ENCODE peak calls at places on chromosomes 6 and 20, in nine cellular contexts. One of them, this sample, is unnamed. For H3K4me1, the result is how much of the 10 kb centered on the place peaks cover.

GRCh38 chr6:2931055-2931454 is 27.9 kb upstream of the SERPINB9 start:
- DNase-seq in body of pancreas: no peak
- DNase-seq in pancreas: no peak
- DNase-seq in DND-41: no peak
- DNase-seq in A549: no peak
- DNase-seq in tibial artery: no peak
- DNase-seq in esophagus squamous epithelium: no peak
- DNase-seq in tibial nerve: no peak
- DNase-seq in prostate gland: no peak
- DNase-seq in this sample: no peak

GRCh38 chr20:20457392-20458126 is 89.7 kb downstream of the INSM1 start:
- DNase-seq in body of pancreas: no peak
- DNase-seq in pancreas: no peak
- DNase-seq in DND-41: no peak
- DNase-seq in A549: no peak
- DNase-seq in tibial artery: no peak
- DNase-seq in esophagus squamous epithelium: no peak
- DNase-seq in tibial nerve: no peak
- DNase-seq in prostate gland: no peak
- DNase-seq in this sample: no peak

GRCh38 chr20:1702288-1702687 is 44.7 kb upstream of the SIRPG start:
- DNase-seq in body of pancreas: no peak
- DNase-seq in pancreas: no peak
- DNase-seq in DND-41: peak
- DNase-seq in A549: no peak
- DNase-seq in tibial artery: no peak
- DNase-seq in esophagus squamous epithelium: no peak
- DNase-seq in tibial nerve: no peak
- DNase-seq in prostate gland: no peak
- DNase-seq in this sample: no peak

GRCh38 chr20:23078994-23079364 is 7.1 kb downstream of the CD93 start:
- DNase-seq in body of pancreas: no peak
- DNase-seq in pancreas: no peak
- DNase-seq in DND-41: no peak
- DNase-seq in A549: peak
- DNase-seq in tibial artery: no peak
- DNase-seq in esophagus squamous epithelium: no peak
- DNase-seq in tibial nerve: no peak
- DNase-seq in prostate gland: no peak
- DNase-seq in this sample: no peak

GRCh38 chr6:36797055-36797454 is 42.2 kb downstream of the CPNE5 start:
- DNase-seq in body of pancreas: no peak
- DNase-seq in pancreas: no peak
- DNase-seq in DND-41: no peak
- DNase-seq in A549: no peak
- DNase-seq in tibial artery: no peak
- DNase-seq in esophagus squamous epithelium: no peak
- DNase-seq in tibial nerve: no peak
- DNase-seq in prostate gland: no peak
- DNase-seq in this sample: no peak

GRCh38 chr6:2986722-2987196 is 12.9 kb upstream of the NQO2 start:
- DNase-seq in body of pancreas: no peak
- DNase-seq in pancreas: no peak
- DNase-seq in DND-41: no peak
- DNase-seq in A549: no peak
- DNase-seq in tibial artery: no peak
- DNase-seq in esophagus squamous epithelium: no peak
- DNase-seq in tibial nerve: no peak
- DNase-seq in prostate gland: no peak
- DNase-seq in this sample: no peak

GRCh38 chr6:163585932-163586437 is 171.5 kb downstream of the QKI start:
- DNase-seq in body of pancreas: no peak
- DNase-seq in pancreas: no peak
- DNase-seq in DND-41: no peak
- DNase-seq in A549: peak
- DNase-seq in tibial artery: peak
- DNase-seq in esophagus squamous epithelium: no peak
- DNase-seq in tibial nerve: peak
- DNase-seq in prostate gland: no peak
- DNase-seq in this sample: peak

GRCh38 chr20:18527339-18527738 is 19.6 kb downstream of the SEC23B start:
- DNase-seq in body of pancreas: no peak
- DNase-seq in pancreas: no peak
- DNase-seq in DND-41: no peak
- DNase-seq in A549: no peak
- DNase-seq in tibial artery: no peak
- DNase-seq in esophagus squamous epithelium: no peak
- DNase-seq in tibial nerve: no peak
- DNase-seq in prostate gland: no peak
- DNase-seq in this sample: no peak

GRCh38 chr6:116034327-116034726 is 26.4 kb downstream of the FRK start:
- DNase-seq in body of pancreas: no peak
- DNase-seq in pancreas: no peak
- DNase-seq in DND-41: no peak
- DNase-seq in A549: peak
- DNase-seq in tibial artery: no peak
- DNase-seq in esophagus squamous epithelium: no peak
- DNase-seq in tibial nerve: no peak
- DNase-seq in prostate gland: no peak
- DNase-seq in this sample: no peak

GRCh38 chr20:10954137-10954840 is 280.5 kb upstream of the JAG1 start:
- DNase-seq in body of pancreas: peak
- DNase-seq in pancreas: peak
- DNase-seq in DND-41: no peak
- DNase-seq in A549: peak
- DNase-seq in tibial artery: no peak
- DNase-seq in esophagus squamous epithelium: no peak
- DNase-seq in tibial nerve: no peak
- DNase-seq in prostate gland: peak
- DNase-seq in this sample: no peak

GRCh38 chr20:32509639-32510066 is 75.5 kb downstream of the NOL4L start:
- DNase-seq in body of pancreas: no peak
- DNase-seq in pancreas: no peak
- DNase-seq in DND-41: peak
- DNase-seq in A549: peak
- DNase-seq in tibial artery: no peak
- DNase-seq in esophagus squamous epithelium: no peak
- DNase-seq in tibial nerve: no peak
- DNase-seq in prostate gland: peak
- DNase-seq in this sample: no peak

GRCh38 chr6:144585217-144585814 is 300.2 kb downstream of the UTRN start:
- DNase-seq in body of pancreas: no peak
- DNase-seq in pancreas: no peak
- DNase-seq in DND-41: peak
- DNase-seq in A549: peak
- DNase-seq in tibial artery: no peak
- DNase-seq in esophagus squamous epithelium: no peak
- DNase-seq in tibial nerve: no peak
- DNase-seq in prostate gland: no peak
- DNase-seq in this sample: no peak

GRCh38 chr6:45105170-45105820 is 222.8 kb upstream of the RUNX2 start:
- DNase-seq in body of pancreas: no peak
- DNase-seq in pancreas: no peak
- DNase-seq in DND-41: no peak
- DNase-seq in A549: no peak
- DNase-seq in tibial artery: no peak
- DNase-seq in esophagus squamous epithelium: no peak
- DNase-seq in tibial nerve: no peak
- DNase-seq in prostate gland: no peak
- DNase-seq in this sample: no peak

GRCh38 chr6:137315081-137315480 is 95.9 kb upstream of the IFNGR1 start:
- DNase-seq in body of pancreas: no peak
- DNase-seq in pancreas: no peak
- DNase-seq in DND-41: no peak
- DNase-seq in A549: no peak
- DNase-seq in tibial artery: no peak
- DNase-seq in esophagus squamous epithelium: no peak
- DNase-seq in tibial nerve: no peak
- DNase-seq in prostate gland: no peak
- DNase-seq in this sample: no peak

GRCh38 chr20:2080532-2081224 is 20.9 kb upstream of the STK35 start:
- DNase-seq in body of pancreas: no peak
- DNase-seq in pancreas: no peak
- DNase-seq in DND-41: no peak
- DNase-seq in A549: no peak
- DNase-seq in tibial artery: no peak
- DNase-seq in esophagus squamous epithelium: no peak
- DNase-seq in tibial nerve: no peak
- DNase-seq in prostate gland: no peak
- DNase-seq in this sample: no peak

GRCh38 chr20:51541189-51542032 is 1.1 kb downstream of the NFATC2 start:
- DNase-seq in body of pancreas: peak
- DNase-seq in pancreas: peak
- DNase-seq in DND-41: peak
- DNase-seq in A549: no peak
- DNase-seq in tibial artery: peak
- DNase-seq in esophagus squamous epithelium: no peak
- DNase-seq in tibial nerve: peak
- DNase-seq in prostate gland: peak
- DNase-seq in this sample: peak

GRCh38 chr6:111781055-111781708 is 92.1 kb downstream of the FYN start:
- DNase-seq in body of pancreas: no peak
- DNase-seq in pancreas: no peak
- DNase-seq in DND-41: no peak
- DNase-seq in A549: no peak
- DNase-seq in tibial artery: no peak
- DNase-seq in esophagus squamous epithelium: no peak
- DNase-seq in tibial nerve: no peak
- DNase-seq in prostate gland: no peak
- DNase-seq in this sample: no peak

GRCh38 chr6:111788779-111789276 is 84.4 kb downstream of the FYN start:
- DNase-seq in body of pancreas: no peak
- DNase-seq in pancreas: no peak
- DNase-seq in DND-41: no peak
- DNase-seq in A549: no peak
- DNase-seq in tibial artery: no peak
- DNase-seq in esophagus squamous epithelium: no peak
- DNase-seq in tibial nerve: no peak
- DNase-seq in prostate gland: no peak
- DNase-seq in this sample: no peak

GRCh38 chr6:9397981-9398559 is 962.7 kb upstream of the SLC35B3 start:
- DNase-seq in body of pancreas: peak
- DNase-seq in pancreas: peak
- DNase-seq in DND-41: no peak
- DNase-seq in A549: peak
- DNase-seq in tibial artery: no peak
- DNase-seq in esophagus squamous epithelium: no peak
- DNase-seq in tibial nerve: no peak
- DNase-seq in prostate gland: peak
- DNase-seq in this sample: peak

GRCh38 chr20:47220161-47220582 is 136.3 kb downstream of the ZMYND8 start:
- DNase-seq in body of pancreas: peak
- DNase-seq in pancreas: no peak
- DNase-seq in DND-41: peak
- DNase-seq in A549: peak
- DNase-seq in tibial artery: no peak
- DNase-seq in esophagus squamous epithelium: no peak
- DNase-seq in tibial nerve: no peak
- DNase-seq in prostate gland: no peak
- DNase-seq in this sample: no peak

DNA sequence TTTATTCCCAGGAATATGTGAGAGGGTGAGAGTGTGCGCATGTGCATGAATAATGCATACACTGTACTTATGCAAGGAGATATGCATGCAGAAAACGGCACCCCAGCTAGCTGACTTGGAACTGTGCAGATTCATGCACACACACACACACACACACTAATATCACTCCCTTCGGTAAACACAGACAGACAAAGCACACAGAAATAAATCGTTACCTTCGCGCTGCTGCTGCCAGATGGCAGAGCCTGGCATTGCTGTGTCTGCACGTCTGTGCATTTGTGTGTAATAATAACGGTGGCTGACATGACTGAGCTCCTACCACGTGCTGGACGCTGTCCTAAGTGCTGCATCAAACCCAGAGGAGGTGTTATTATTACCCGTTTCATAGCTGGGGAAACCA is 36.8 kb downstream of the PREX1 start:
- DNase-seq in body of pancreas: peak
- DNase-seq in pancreas: no peak
- DNase-seq in DND-41: no peak
- DNase-seq in A549: peak
- DNase-seq in tibial artery: no peak
- DNase-seq in esophagus squamous epithelium: no peak
- DNase-seq in tibial nerve: no peak
- DNase-seq in prostate gland: peak
- DNase-seq in this sample: no peak
- TF ChIP-seq CTCF in body of pancreas: peak
- TF ChIP-seq CTCF in pancreas: no peak
- TF ChIP-seq CTCF in DND-41: peak
- TF ChIP-seq CTCF in A549: no peak
- TF ChIP-seq CTCF in tibial artery: no peak
- TF ChIP-seq CTCF in esophagus squamous epithelium: no peak
- TF ChIP-seq CTCF in tibial nerve: no peak
- TF ChIP-seq CTCF in prostate gland: no peak
- TF ChIP-seq CTCF in this sample: no peak

DNA sequence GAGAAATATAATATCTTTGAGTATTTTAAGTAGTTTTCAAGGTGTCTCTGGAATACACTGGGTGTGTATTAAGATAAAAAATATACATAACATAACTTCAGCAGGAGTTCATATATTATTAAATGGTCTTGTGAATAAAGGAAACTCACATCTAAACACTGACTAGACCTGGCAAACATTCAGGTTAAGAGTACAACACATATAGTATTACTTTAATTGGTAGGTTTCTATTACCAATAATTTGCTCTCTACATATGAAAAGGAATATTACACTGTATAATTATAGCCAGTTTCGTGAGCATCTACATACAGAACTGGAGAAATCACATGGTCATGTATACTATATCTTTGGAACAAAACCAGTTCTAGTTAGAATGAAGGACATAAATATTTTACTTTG is 8.7 kb downstream of the NCOA5 start:
- DNase-seq in body of pancreas: no peak
- DNase-seq in pancreas: no peak
- DNase-seq in DND-41: no peak
- DNase-seq in A549: no peak
- DNase-seq in tibial artery: no peak
- DNase-seq in esophagus squamous epithelium: no peak
- DNase-seq in tibial nerve: no peak
- DNase-seq in prostate gland: no peak
- DNase-seq in this sample: no peak
- H3K27ac ChIP-seq in body of pancreas: no peak
- H3K27ac ChIP-seq in pancreas: no peak
- H3K27ac ChIP-seq in DND-41: no peak
- H3K27ac ChIP-seq in A549: no peak
- H3K27ac ChIP-seq in tibial artery: no peak
- H3K27ac ChIP-seq in esophagus squamous epithelium: no peak
- H3K27ac ChIP-seq in tibial nerve: no peak
- H3K27ac ChIP-seq in prostate gland: no peak
- H3K27ac ChIP-seq in this sample: no peak

GRCh38 chr6:37821449-37821848 is 1.9 kb downstream of the ZFAND3 start:
- DNase-seq in body of pancreas: no peak
- DNase-seq in pancreas: no peak
- DNase-seq in DND-41: no peak
- DNase-seq in A549: no peak
- DNase-seq in tibial artery: no peak
- DNase-seq in esophagus squamous epithelium: no peak
- DNase-seq in tibial nerve: no peak
- DNase-seq in prostate gland: no peak
- DNase-seq in this sample: no peak
- H3K4me1 ChIP-seq in body of pancreas: half or more
- H3K4me1 ChIP-seq in pancreas: under half
- H3K4me1 ChIP-seq in DND-41: under half
- H3K4me1 ChIP-seq in A549: under half
- H3K4me1 ChIP-seq in tibial artery: under half
- H3K4me1 ChIP-seq in esophagus squamous epithelium: under half
- H3K4me1 ChIP-seq in tibial nerve: under half
- H3K4me1 ChIP-seq in prostate gland: under half
- H3K4me1 ChIP-seq in this sample: half or more

GRCh38 chr6:8059129-8059528 is 5.1 kb downstream of the BLOC1S5 start:
- DNase-seq in body of pancreas: no peak
- DNase-seq in pancreas: no peak
- DNase-seq in DND-41: no peak
- DNase-seq in A549: peak
- DNase-seq in tibial artery: no peak
- DNase-seq in esophagus squamous epithelium: no peak
- DNase-seq in tibial nerve: no peak
- DNase-seq in prostate gland: no peak
- DNase-seq in this sample: no peak
- TF ChIP-seq CTCF in body of pancreas: peak
- TF ChIP-seq CTCF in pancreas: no peak
- TF ChIP-seq CTCF in DND-41: peak
- TF ChIP-seq CTCF in A549: peak
- TF ChIP-seq CTCF in tibial artery: peak
- TF ChIP-seq CTCF in esophagus squamous epithelium: no peak
- TF ChIP-seq CTCF in tibial nerve: no peak
- TF ChIP-seq CTCF in prostate gland: peak
- TF ChIP-seq CTCF in this sample: peak